ENCODE peak calls at places on chromosomes 3 and 15, in ten cellular contexts. F is Panc1, S is upper lobe of right lung, P is RWPE2, K is lower lobe of right lung, O is HepG2, W is heart right ventricle, C is aorta, E is psoas muscle, R is right cardiac atrium. T is an unnamed sample. For H3K9me3, the result is how much of the 10 kb centered on the place peaks cover.

GRCh38 chr3:25944328-25944727 is 154.4 kb downstream of the OXSM start:
- ATAC-seq in O (no peak), P (no peak), K (no peak), R (no peak), W (no peak), S (no peak), C (no peak), E (no peak), F (no peak), T (no peak)

GRCh38 chr3:126678691-126679317 is 23.9 kb upstream of the TXNRD3 start:
- ATAC-seq in O (peak), C (peak), R (peak), E (peak), S (peak), W (peak), P (peak), K (peak), F (peak), T (peak)

GRCh38 chr3:184690236-184690883 is 21.5 kb downstream of the MAGEF1 start:
- ATAC-seq in S (no peak), R (no peak), C (no peak), E (no peak), F (peak), P (no peak), W (no peak), K (no peak), O (no peak), T (no peak)

GRCh38 chr3:23648326-23648964 is 157.3 kb upstream of the UBE2E1 start:
- ATAC-seq in W (peak), F (peak), S (peak), E (peak), K (no peak), O (no peak), P (no peak), C (no peak), R (peak), T (no peak)

GRCh38 chr3:15634671-15635661 is 33.4 kb downstream of the BTD start:
- ATAC-seq in S (no peak), W (peak), C (peak), O (no peak), K (no peak), R (no peak), F (no peak), E (peak), P (no peak), T (peak)

GRCh38 chr3:52299247-52299657 is 11.6 kb downstream of the GLYCTK start:
- ATAC-seq in P (no peak), K (no peak), E (no peak), W (no peak), F (peak), S (no peak), C (no peak), R (peak), O (peak), T (no peak)

GRCh38 chr15:82551646-82552247 is 11.5 kb upstream of the RPS17 start:
- ATAC-seq in R (no peak), O (no peak), S (peak), E (no peak), F (no peak), P (peak), W (no peak), C (no peak), K (no peak), T (no peak)

GRCh38 chr3:41117398-41117870 is 81.9 kb upstream of the CTNNB1 start:
- ATAC-seq in K (peak), R (peak), P (peak), C (peak), S (peak), O (peak), F (no peak), E (peak), W (peak), T (peak)

GRCh38 chr15:80507638-80508316 is 103.6 kb downstream of the ARNT2 start:
- ATAC-seq in W (no peak), O (no peak), E (no peak), S (peak), K (peak), C (peak), P (no peak), R (peak), F (no peak), T (peak)

GRCh38 chr15:58886921-58887320 is 46.6 kb downstream of the SLTM start:
- ATAC-seq in C (no peak), R (no peak), F (no peak), K (no peak), O (no peak), E (no peak), P (no peak), S (no peak), W (no peak), T (no peak)

GRCh38 chr3:78077842-78078241 is 1037.9 kb downstream of the ROBO2 start:
- ATAC-seq in W (no peak), R (no peak), K (no peak), E (no peak), F (no peak), S (no peak), P (no peak), C (no peak), O (no peak), T (no peak)

GRCh38 chr3:175668300-175668699 is 809.2 kb downstream of the NAALADL2 start:
- ATAC-seq in W (no peak), C (no peak), E (no peak), P (no peak), F (no peak), S (no peak), R (no peak), O (no peak), K (no peak), T (no peak)

GRCh38 chr3:52982839-52983238 is 63.0 kb downstream of the SFMBT1 start:
- ATAC-seq in E (no peak), R (no peak), C (no peak), W (no peak), K (no peak), S (no peak), F (no peak), O (no peak), P (no peak), T (no peak)

GRCh38 chr3:10883478-10884234 is 67.6 kb downstream of the SLC6A11 start:
- ATAC-seq in W (no peak), S (no peak), O (peak), E (no peak), P (peak), F (no peak), K (no peak), C (no peak), R (no peak), T (no peak)

GRCh38 chr15:50233192-50233736 is 32.3 kb downstream of the HDC start:
- ATAC-seq in C (no peak), S (no peak), E (no peak), R (no peak), O (no peak), F (no peak), P (no peak), K (no peak), W (no peak), T (no peak)

GRCh38 chr3:186342197-186342596 is 19.8 kb downstream of the DGKG start:
- ATAC-seq in E (no peak), K (peak), S (peak), R (no peak), P (no peak), F (no peak), O (no peak), C (no peak), W (peak), T (no peak)

GRCh38 chr15:31660800-31661199 is 334.2 kb downstream of the KLF13 start:
- ATAC-seq in E (no peak), F (no peak), W (no peak), K (no peak), S (no peak), R (no peak), C (no peak), P (no peak), O (no peak), T (no peak)

GRCh38 chr15:73856458-73857192 is 16.7 kb upstream of the TBC1D21 start:
- ATAC-seq in W (peak), E (no peak), F (no peak), C (no peak), O (no peak), S (no peak), K (no peak), P (no peak), R (peak), T (no peak)

GRCh38 chr15:75117993-75118392 is 83.7 kb upstream of the C15orf39 start:
- ATAC-seq in R (no peak), S (no peak), W (no peak), E (no peak), F (no peak), P (no peak), C (no peak), O (no peak), K (no peak), T (no peak)
- H3K9me3 ChIP-seq in R (under half), S (under half), W (under half), E (under half), F (under half), P (under half), C (under half), O (under half), K (under half), T (under half)

GRCh38 chr15:61447981-61448380 is 218.9 kb upstream of the RORA start:
- ATAC-seq in P (no peak), K (no peak), F (no peak), E (no peak), S (no peak), R (no peak), C (no peak), W (no peak), O (no peak), T (no peak)
- H3K4me3 ChIP-seq in P (no peak), K (no peak), F (no peak), E (no peak), S (no peak), R (no peak), C (no peak), W (no peak), O (no peak), T (no peak)

GRCh38 chr15:99590913-99591646 is 25.3 kb downstream of the MEF2A start:
- ATAC-seq in E (no peak), P (no peak), R (no peak), W (no peak), S (no peak), O (no peak), F (no peak), K (no peak), C (no peak), T (no peak)

GRCh38 chr15:99593070-99593469 is 27.3 kb downstream of the MEF2A start:
- ATAC-seq in C (no peak), P (no peak), W (no peak), E (no peak), R (peak), K (no peak), O (no peak), S (peak), F (no peak), T (no peak)

GRCh38 chr15:99592135-99592845 is 26.5 kb downstream of the MEF2A start:
- ATAC-seq in S (peak), P (no peak), R (peak), F (no peak), O (no peak), C (no peak), K (no peak), E (peak), W (peak), T (no peak)

GRCh38 chr15:99586121-99586520 is 20.3 kb downstream of the MEF2A start:
- ATAC-seq in C (no peak), S (no peak), W (no peak), F (no peak), P (no peak), E (no peak), K (no peak), O (no peak), R (no peak), T (no peak)

GRCh38 chr15:99589801-99590200 is 24.0 kb downstream of the MEF2A start:
- ATAC-seq in E (no peak), C (no peak), P (no peak), S (no peak), W (no peak), F (no peak), O (no peak), R (no peak), K (no peak), T (no peak)
- H3K9me3 ChIP-seq in E (under half), C (under half), P (under half), S (under half), W (under half), F (under half), O (under half), R (under half), K (under half), T (under half)

DNA sequence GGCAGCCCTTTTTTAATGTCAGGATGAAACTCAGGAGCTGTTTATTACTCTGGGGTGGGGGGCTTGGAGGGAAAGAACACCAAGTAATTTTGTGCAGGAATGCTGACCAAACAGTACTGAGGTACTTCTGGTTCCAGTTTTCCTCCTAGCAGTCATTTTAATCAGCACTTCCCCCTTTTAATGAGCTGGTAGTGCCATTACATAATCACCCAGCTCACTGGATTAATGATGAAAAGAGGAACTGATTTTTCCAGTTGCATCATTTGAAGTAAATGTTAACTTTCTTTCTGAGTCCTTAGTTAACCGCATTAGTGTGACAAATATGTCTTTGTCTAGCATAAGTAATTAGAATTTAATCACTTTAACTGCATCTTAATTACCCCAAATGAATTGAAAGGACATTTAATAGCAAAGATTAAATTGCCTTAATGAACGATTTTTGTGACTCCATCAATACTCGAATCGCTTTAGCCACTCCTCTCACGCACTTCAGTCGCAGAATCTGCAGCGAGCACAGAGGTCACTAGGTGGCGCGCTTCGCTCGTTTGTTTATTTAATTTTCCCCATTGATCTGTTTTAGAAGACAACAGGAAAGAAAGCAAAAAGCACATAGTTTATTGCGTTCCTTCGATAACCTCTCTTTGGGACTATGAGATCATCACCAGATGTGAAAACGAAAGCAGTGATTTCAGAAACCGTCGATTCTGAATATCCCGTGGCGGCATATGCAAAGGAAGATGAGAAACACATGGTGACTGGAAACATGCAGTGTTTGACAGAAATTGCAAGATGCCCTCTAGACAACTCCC is 9.8 kb downstream of the ONECUT1 start:
- ATAC-seq in R (peak), S (peak), W (peak), O (peak), P (peak), C (no peak), F (no peak), K (peak), E (peak), T (peak)
- H3K4me3 ChIP-seq in R (peak), S (no peak), W (peak), O (no peak), P (no peak), C (peak), F (no peak), K (peak), E (peak), T (peak)

GRCh38 chr15:24986653-24987052 is 31.9 kb downstream of the SNRPN start:
- ATAC-seq in S (no peak), F (no peak), K (no peak), E (no peak), R (no peak), P (no peak), C (no peak), W (no peak), O (no peak), T (no peak)

GRCh38 chr15:24985224-24985623 is 30.4 kb downstream of the SNRPN start:
- ATAC-seq in C (no peak), P (peak), F (no peak), K (no peak), W (no peak), O (no peak), E (peak), R (no peak), S (no peak), T (no peak)
- H3K9me3 ChIP-seq in C (under half), P (under half), F (under half), K (under half), W (under half), O (half or more), E (under half), R (under half), S (under half), T (half or more)

GRCh38 chr15:45704329-45705249 is 69.8 kb downstream of the SQOR start:
- ATAC-seq in C (peak), E (peak), K (peak), O (peak), F (peak), P (peak), S (peak), W (peak), R (peak), T (peak)
- H3K4me3 ChIP-seq in C (peak), E (peak), K (peak), O (peak), F (peak), P (peak), S (peak), W (peak), R (peak), T (peak)

DNA sequence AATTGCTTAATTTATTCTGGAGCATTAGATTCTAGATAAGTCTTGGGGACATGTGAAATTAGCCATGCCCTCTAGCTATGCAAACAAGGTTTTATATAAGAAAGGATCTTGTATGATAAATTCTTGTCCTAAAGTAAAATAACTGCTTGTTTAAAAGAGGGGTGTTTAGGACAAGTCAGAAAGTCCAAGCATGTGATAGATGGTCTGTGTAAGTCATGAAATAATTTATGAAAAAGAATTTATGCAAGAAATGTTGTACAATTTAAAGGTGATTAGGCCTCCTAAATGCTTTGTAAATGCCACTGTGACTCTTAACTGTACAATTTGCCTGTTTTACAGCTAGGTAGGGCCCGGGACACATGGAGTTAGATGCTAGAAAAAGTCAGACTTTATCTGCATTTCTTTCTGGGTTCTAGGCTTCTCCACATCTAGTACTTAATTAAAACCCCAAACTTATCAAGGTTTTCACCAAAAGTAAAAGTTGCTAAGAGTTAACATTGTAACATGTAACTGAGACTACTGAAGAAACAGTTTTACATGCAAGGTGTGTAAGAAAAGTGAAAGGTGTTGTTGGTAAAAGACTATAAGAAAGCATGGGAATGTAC is 13.2 kb downstream of the LINS1 start:
- ATAC-seq in S (no peak), E (no peak), R (no peak), K (no peak), C (no peak), O (no peak), F (no peak), P (no peak), W (no peak), T (no peak)
- H3K9me3 ChIP-seq in S (under half), E (under half), R (under half), K (under half), C (under half), O (under half), F (under half), P (under half), W (under half), T (under half)